ENCODE peak calls at places on chromosome 2, in seven cellular contexts. One of them, this sample, is unnamed.

GRCh38 chr2:177242136-177242987 is 22.2 kb downstream of the NFE2L2 start:
- DNase-seq in Calu3: peak
- DNase-seq in KG1: no peak
- DNase-seq in CD8-positive, alpha-beta T cell: no peak
- DNase-seq in SW480: peak
- DNase-seq in left ventricle myocardium superior: no peak
- DNase-seq in NCI-H1092 treated with DMSO at 0.1 percent for 48 hours: no peak
- DNase-seq in this sample: no peak

GRCh38 chr2:47488870-47489584 is 86.1 kb downstream of the MSH2 start:
- DNase-seq in Calu3: peak
- DNase-seq in KG1: no peak
- DNase-seq in CD8-positive, alpha-beta T cell: no peak
- DNase-seq in SW480: peak
- DNase-seq in left ventricle myocardium superior: no peak
- DNase-seq in NCI-H1092 treated with DMSO at 0.1 percent for 48 hours: no peak
- DNase-seq in this sample: no peak

GRCh38 chr2:120262761-120263428 is 10.2 kb downstream of the RALB start:
- DNase-seq in Calu3: no peak
- DNase-seq in KG1: no peak
- DNase-seq in CD8-positive, alpha-beta T cell: no peak
- DNase-seq in SW480: no peak
- DNase-seq in left ventricle myocardium superior: no peak
- DNase-seq in NCI-H1092 treated with DMSO at 0.1 percent for 48 hours: no peak
- DNase-seq in this sample: no peak

GRCh38 chr2:86393521-86394490 is 47.4 kb upstream of the KDM3A start:
- DNase-seq in Calu3: peak
- DNase-seq in KG1: no peak
- DNase-seq in CD8-positive, alpha-beta T cell: no peak
- DNase-seq in SW480: peak
- DNase-seq in left ventricle myocardium superior: peak
- DNase-seq in NCI-H1092 treated with DMSO at 0.1 percent for 48 hours: no peak
- DNase-seq in this sample: no peak

GRCh38 chr2:173909846-173910245 is 55.3 kb downstream of the SP3 start:
- DNase-seq in Calu3: no peak
- DNase-seq in KG1: no peak
- DNase-seq in CD8-positive, alpha-beta T cell: no peak
- DNase-seq in SW480: no peak
- DNase-seq in left ventricle myocardium superior: no peak
- DNase-seq in NCI-H1092 treated with DMSO at 0.1 percent for 48 hours: no peak
- DNase-seq in this sample: no peak

GRCh38 chr2:86193901-86194567 is 1.2 kb downstream of the IMMT start:
- DNase-seq in Calu3: no peak
- DNase-seq in KG1: no peak
- DNase-seq in CD8-positive, alpha-beta T cell: no peak
- DNase-seq in SW480: no peak
- DNase-seq in left ventricle myocardium superior: no peak
- DNase-seq in NCI-H1092 treated with DMSO at 0.1 percent for 48 hours: no peak
- DNase-seq in this sample: no peak

GRCh38 chr2:215815960-215816359 is 197.4 kb downstream of the MREG start:
- DNase-seq in Calu3: no peak
- DNase-seq in KG1: no peak
- DNase-seq in CD8-positive, alpha-beta T cell: no peak
- DNase-seq in SW480: no peak
- DNase-seq in left ventricle myocardium superior: no peak
- DNase-seq in NCI-H1092 treated with DMSO at 0.1 percent for 48 hours: no peak
- DNase-seq in this sample: no peak

GRCh38 chr2:182187130-182187529 is 201.5 kb downstream of the PPP1R1C start:
- DNase-seq in Calu3: no peak
- DNase-seq in KG1: no peak
- DNase-seq in CD8-positive, alpha-beta T cell: no peak
- DNase-seq in SW480: no peak
- DNase-seq in left ventricle myocardium superior: no peak
- DNase-seq in NCI-H1092 treated with DMSO at 0.1 percent for 48 hours: no peak
- DNase-seq in this sample: no peak

GRCh38 chr2:232667989-232668583 is 29.0 kb upstream of the GIGYF2 start:
- DNase-seq in Calu3: no peak
- DNase-seq in KG1: no peak
- DNase-seq in CD8-positive, alpha-beta T cell: no peak
- DNase-seq in SW480: no peak
- DNase-seq in left ventricle myocardium superior: no peak
- DNase-seq in NCI-H1092 treated with DMSO at 0.1 percent for 48 hours: peak
- DNase-seq in this sample: no peak

GRCh38 chr2:10059552-10060335 is 16.4 kb downstream of the KLF11 start:
- DNase-seq in Calu3: no peak
- DNase-seq in KG1: no peak
- DNase-seq in CD8-positive, alpha-beta T cell: no peak
- DNase-seq in SW480: no peak
- DNase-seq in left ventricle myocardium superior: no peak
- DNase-seq in NCI-H1092 treated with DMSO at 0.1 percent for 48 hours: no peak
- DNase-seq in this sample: no peak

GRCh38 chr2:152284398-152284797 is 50.6 kb upstream of the FMNL2 start:
- DNase-seq in Calu3: no peak
- DNase-seq in KG1: no peak
- DNase-seq in CD8-positive, alpha-beta T cell: no peak
- DNase-seq in SW480: no peak
- DNase-seq in left ventricle myocardium superior: no peak
- DNase-seq in NCI-H1092 treated with DMSO at 0.1 percent for 48 hours: no peak
- DNase-seq in this sample: no peak

GRCh38 chr2:127029652-127030051 is 77.3 kb downstream of the BIN1 start:
- DNase-seq in Calu3: no peak
- DNase-seq in KG1: no peak
- DNase-seq in CD8-positive, alpha-beta T cell: no peak
- DNase-seq in SW480: no peak
- DNase-seq in left ventricle myocardium superior: no peak
- DNase-seq in NCI-H1092 treated with DMSO at 0.1 percent for 48 hours: no peak
- DNase-seq in this sample: no peak